ENCODE peak calls at places on chromosomes 7 and 10, in seven cellular contexts. F is retinal pigment epithelial cell, S is pancreas, T is heart left ventricle, O is MCF 10A, A is cardiac fibroblast, D is fibroblast of mammary gland. R is an unnamed sample.

GRCh38 chr10:10564081-10564480 is 453.6 kb upstream of the CELF2 start:
- DNase-seq in A (peak; percentile 55), S (no peak), O (peak; percentile 2), F (no peak), D (peak; percentile 88), T (no peak), R (no peak)

GRCh38 chr7:70615066-70615465 is 516.9 kb upstream of the GALNT17 start:
- DNase-seq in D (no peak), F (no peak), O (no peak), S (no peak), A (no peak), T (no peak), R (no peak)

GRCh38 chr10:88964360-88964759 is 11.8 kb upstream of the ACTA2 start:
- DNase-seq in A (no peak), T (no peak), O (no peak), D (no peak), S (no peak), F (no peak), R (no peak)

GRCh38 chr10:6176691-6177231 is 26.0 kb upstream of the PFKFB3 start:
- DNase-seq in A (no peak), D (peak; percentile 54), F (no peak), S (no peak), T (no peak), O (peak; percentile 11), R (no peak)

GRCh38 chr10:78328592-78329404 is 295.1 kb downstream of the RPS24 start:
- DNase-seq in T (no peak), A (no peak), O (no peak), S (peak; percentile 7), F (no peak), D (no peak), R (no peak)

GRCh38 chr7:151366872-151367207 is 25.2 kb downstream of the NUB1 start:
- DNase-seq in A (peak; percentile 87), S (no peak), D (peak; percentile 51), O (no peak), T (no peak), F (no peak), R (no peak)

GRCh38 chr10:23528419-23528818 is 89.5 kb downstream of the OTUD1 start:
- DNase-seq in O (no peak), D (no peak), T (no peak), F (no peak), S (no peak), A (no peak), R (no peak)

GRCh38 chr10:118362103-118362502 is 20.0 kb upstream of the FAM204A start:
- DNase-seq in A (no peak), O (no peak), T (no peak), S (no peak), D (no peak), F (no peak), R (no peak)

GRCh38 chr7:133207687-133208086 is 45.2 kb upstream of the EXOC4 start:
- DNase-seq in F (no peak), O (peak; percentile 37), S (no peak), T (no peak), D (peak; percentile 42), A (peak; percentile 9), R (no peak)

GRCh38 chr7:150994141-150994837 is 3.5 kb downstream of the NOS3 start:
- DNase-seq in S (no peak), T (peak; percentile 85), A (peak; percentile 64), F (no peak), O (no peak), D (no peak), R (no peak)

GRCh38 chr7:26375604-26376207 is 84.0 kb downstream of the SNX10 start:
- DNase-seq in F (no peak), D (no peak), T (no peak), O (no peak), S (no peak), A (no peak), R (no peak)

GRCh38 chr7:139570626-139571025 is 47.1 kb downstream of the CLEC2L start:
- DNase-seq in O (no peak), S (no peak), F (no peak), A (no peak), D (no peak), T (no peak), R (peak; percentile 28)

GRCh38 chr7:73972614-73973013 is 55.4 kb upstream of the ELN start:
- DNase-seq in T (no peak), O (no peak), S (no peak), F (no peak), D (no peak), A (no peak), R (no peak)

GRCh38 chr7:73973091-73973490 is 54.9 kb upstream of the ELN start:
- DNase-seq in F (no peak), S (no peak), O (peak; percentile 54), D (no peak), T (peak; percentile 72), A (no peak), R (peak; percentile 16)

GRCh38 chr7:73970801-73971229 is 57.2 kb upstream of the ELN start:
- DNase-seq in F (no peak), S (no peak), T (no peak), O (no peak), D (no peak), A (no peak), R (peak; percentile 14)

GRCh38 chr7:73971315-73971700 is 56.7 kb upstream of the ELN start:
- DNase-seq in D (no peak), F (no peak), A (no peak), T (no peak), S (no peak), O (no peak), R (no peak)

DNA sequence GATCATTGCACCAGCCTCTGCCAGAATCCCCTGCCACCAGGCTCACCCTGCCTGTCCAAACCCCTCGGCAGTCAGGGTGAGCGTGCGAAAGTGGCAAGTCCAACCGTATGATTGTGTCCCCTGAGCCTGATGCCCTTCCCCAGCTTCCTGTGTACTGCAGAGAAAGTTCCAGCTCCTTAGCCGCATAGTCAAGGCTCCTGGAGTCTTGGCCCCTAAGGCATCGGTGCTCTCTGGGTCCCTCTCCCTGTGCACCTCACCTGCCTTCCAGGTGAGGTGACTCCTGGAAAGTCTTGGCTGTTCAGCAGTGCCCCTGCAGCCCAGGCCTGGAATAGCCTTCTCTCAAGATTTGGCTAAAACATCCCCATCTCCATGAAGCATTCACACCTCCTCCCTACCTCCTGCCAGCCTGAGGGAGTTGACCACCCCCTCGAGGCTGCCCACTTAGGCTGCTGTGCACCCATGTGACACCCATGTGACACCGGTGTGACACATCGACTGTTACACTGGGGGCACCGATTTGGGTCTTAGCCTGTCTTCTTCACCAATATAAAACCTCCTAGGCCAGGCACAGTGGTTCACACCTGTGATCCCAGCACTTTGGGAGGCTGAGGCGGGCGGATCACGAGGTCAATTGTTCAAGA is 56.2 kb upstream of the ELN start:
- DNase-seq in F (no peak), D (no peak), S (no peak), O (peak; percentile 36), A (no peak), T (no peak), R (no peak)
- TF ChIP-seq CTCF in F (peak; percentile 48), D (no peak), S (no peak), O (peak; percentile 8), A (peak; percentile 14), T (no peak), R (no peak)

GRCh38 chr10:68982389-68982788 is 6.2 kb upstream of the KIFBP start:
- DNase-seq in S (no peak), D (no peak), F (no peak), A (no peak), O (no peak), T (no peak), R (no peak)

DNA sequence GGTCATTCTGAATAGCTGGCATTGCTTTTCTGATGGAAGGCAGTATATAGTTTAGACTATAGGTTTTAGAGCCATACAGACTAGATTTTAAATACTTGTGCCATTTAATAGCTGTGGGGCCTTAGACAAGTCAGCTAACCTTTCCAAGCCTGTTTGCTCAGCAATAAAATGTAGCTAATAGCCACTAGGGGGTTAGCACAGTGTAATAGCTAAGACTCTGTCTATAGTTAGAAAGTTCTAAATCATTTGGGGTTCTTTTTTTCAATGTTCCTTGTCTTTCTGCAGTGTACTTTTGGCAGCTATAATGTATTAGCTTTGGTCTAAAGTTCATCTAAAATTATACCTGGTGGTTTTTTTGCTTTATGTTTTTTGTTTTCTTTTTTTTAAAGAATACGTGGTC is 7.5 kb upstream of the KIFBP start:
- DNase-seq in D (peak; percentile 25), O (no peak), F (no peak), T (no peak), S (no peak), A (peak; percentile 19), R (no peak)
- TF ChIP-seq CTCF in D (peak; percentile 35), O (no peak), F (peak; percentile 33), T (no peak), S (no peak), A (peak; percentile 38), R (no peak)

GRCh38 chr7:128883622-128884549 is 21.2 kb downstream of the ATP6V1F start:
- DNase-seq in D (peak; percentile 65), S (peak; percentile 70), A (peak; percentile 77), O (peak; percentile 76), T (peak; percentile 92), F (no peak), R (peak; percentile 63)
- TF ChIP-seq CTCF in D (peak; percentile 82), S (peak; percentile 91), A (peak; percentile 89), O (peak; percentile 90), T (peak; percentile 95), F (peak; percentile 84), R (peak; percentile 87)

DNA sequence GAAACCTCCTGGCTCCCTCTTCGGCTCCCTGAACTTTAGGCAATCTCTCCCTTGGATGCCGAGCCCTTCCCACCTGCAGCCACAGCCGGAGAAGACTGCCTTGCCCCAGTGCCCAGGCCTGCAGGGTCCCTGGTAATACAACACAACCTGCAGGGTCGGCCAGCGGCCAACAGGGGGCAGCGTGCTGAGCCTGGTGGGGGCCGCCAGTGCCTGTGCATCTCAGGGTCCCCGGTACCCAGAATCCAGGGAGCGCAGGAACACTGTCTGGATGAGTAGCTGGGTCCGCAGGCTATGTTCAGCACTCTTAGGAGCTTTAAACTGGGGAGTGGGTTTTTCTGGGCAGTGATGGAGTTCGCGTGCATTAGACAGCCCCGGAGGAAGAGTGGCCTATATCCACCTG is 17.5 kb upstream of the C10orf71 start:
- DNase-seq in F (no peak), D (no peak), A (no peak), S (no peak), O (no peak), T (no peak), R (no peak)
- TF ChIP-seq CTCF in F (peak; percentile 37), D (no peak), A (peak; percentile 7), S (no peak), O (no peak), T (peak; percentile 18), R (no peak)

R was measured in breast epithelium.